ENCODE peak calls at places on chromosomes 13 and 19, in eight cellular contexts. One of them, this sample, is unnamed.

GRCh38 chr13:30409911-30410704 is 12.2 kb upstream of the UBE2L5 start:
- DNase-seq in endothelial cell: no peak
- DNase-seq in stimulated activated CD4-positive, alpha-beta T cell treated with anti-CD3 and anti-CD28 coated beads, TNF-alpha, amount 100 ng/mL, for 48 hours: no peak
- DNase-seq in amniotic epithelial cell: peak; percentile 89
- DNase-seq in choroid plexus epithelial cell: peak; percentile 74
- DNase-seq in activated CD8-positive, alpha-beta memory T cell treated with anti-CD3 and anti-CD28 coated beads for 1 hour: no peak
- DNase-seq in NCI-H1092: no peak
- DNase-seq in heart left ventricle: peak; percentile 43
- DNase-seq in this sample: no peak

GRCh38 chr19:43408043-43408442 is 6.6 kb upstream of the TEX101 start:
- DNase-seq in endothelial cell: no peak
- DNase-seq in stimulated activated CD4-positive, alpha-beta T cell treated with anti-CD3 and anti-CD28 coated beads, TNF-alpha, amount 100 ng/mL, for 48 hours: no peak
- DNase-seq in amniotic epithelial cell: no peak
- DNase-seq in choroid plexus epithelial cell: no peak
- DNase-seq in activated CD8-positive, alpha-beta memory T cell treated with anti-CD3 and anti-CD28 coated beads for 1 hour: no peak
- DNase-seq in NCI-H1092: no peak
- DNase-seq in heart left ventricle: no peak
- DNase-seq in this sample: no peak

GRCh38 chr13:47426126-47426849 is 529.4 kb upstream of the HTR2A start:
- DNase-seq in endothelial cell: no peak
- DNase-seq in stimulated activated CD4-positive, alpha-beta T cell treated with anti-CD3 and anti-CD28 coated beads, TNF-alpha, amount 100 ng/mL, for 48 hours: no peak
- DNase-seq in amniotic epithelial cell: peak; percentile 43
- DNase-seq in choroid plexus epithelial cell: peak; percentile 92
- DNase-seq in activated CD8-positive, alpha-beta memory T cell treated with anti-CD3 and anti-CD28 coated beads for 1 hour: no peak
- DNase-seq in NCI-H1092: no peak
- DNase-seq in heart left ventricle: peak; percentile 46
- DNase-seq in this sample: no peak

GRCh38 chr13:113801289-113801961 is 42.4 kb downstream of the TMEM255B start:
- DNase-seq in endothelial cell: no peak
- DNase-seq in stimulated activated CD4-positive, alpha-beta T cell treated with anti-CD3 and anti-CD28 coated beads, TNF-alpha, amount 100 ng/mL, for 48 hours: no peak
- DNase-seq in amniotic epithelial cell: no peak
- DNase-seq in choroid plexus epithelial cell: no peak
- DNase-seq in activated CD8-positive, alpha-beta memory T cell treated with anti-CD3 and anti-CD28 coated beads for 1 hour: no peak
- DNase-seq in NCI-H1092: no peak
- DNase-seq in heart left ventricle: no peak
- DNase-seq in this sample: no peak

GRCh38 chr13:19172647-19173030 is 9.0 kb downstream of the TUBA3C start:
- DNase-seq in endothelial cell: no peak
- DNase-seq in stimulated activated CD4-positive, alpha-beta T cell treated with anti-CD3 and anti-CD28 coated beads, TNF-alpha, amount 100 ng/mL, for 48 hours: no peak
- DNase-seq in amniotic epithelial cell: no peak
- DNase-seq in choroid plexus epithelial cell: no peak
- DNase-seq in activated CD8-positive, alpha-beta memory T cell treated with anti-CD3 and anti-CD28 coated beads for 1 hour: no peak
- DNase-seq in NCI-H1092: no peak
- DNase-seq in heart left ventricle: no peak
- DNase-seq in this sample: no peak

GRCh38 chr13:20495087-20496023 is 30.3 kb downstream of the CRYL1 start:
- DNase-seq in endothelial cell: peak; percentile 61
- DNase-seq in stimulated activated CD4-positive, alpha-beta T cell treated with anti-CD3 and anti-CD28 coated beads, TNF-alpha, amount 100 ng/mL, for 48 hours: peak; percentile 31
- DNase-seq in amniotic epithelial cell: peak; percentile 64
- DNase-seq in choroid plexus epithelial cell: peak; percentile 79
- DNase-seq in activated CD8-positive, alpha-beta memory T cell treated with anti-CD3 and anti-CD28 coated beads for 1 hour: peak; percentile 24
- DNase-seq in NCI-H1092: peak; percentile 32
- DNase-seq in heart left ventricle: peak; percentile 41
- DNase-seq in this sample: no peak

GRCh38 chr19:11138659-11139526 is 16.7 kb downstream of the SPC24 start:
- DNase-seq in endothelial cell: peak; percentile 47
- DNase-seq in stimulated activated CD4-positive, alpha-beta T cell treated with anti-CD3 and anti-CD28 coated beads, TNF-alpha, amount 100 ng/mL, for 48 hours: no peak
- DNase-seq in amniotic epithelial cell: peak; percentile 83
- DNase-seq in choroid plexus epithelial cell: peak; percentile 77
- DNase-seq in activated CD8-positive, alpha-beta memory T cell treated with anti-CD3 and anti-CD28 coated beads for 1 hour: no peak
- DNase-seq in NCI-H1092: no peak
- DNase-seq in heart left ventricle: peak; percentile 90
- DNase-seq in this sample: no peak

GRCh38 chr13:108003626-108004025 is 211.7 kb downstream of the LIG4 start:
- DNase-seq in endothelial cell: no peak
- DNase-seq in stimulated activated CD4-positive, alpha-beta T cell treated with anti-CD3 and anti-CD28 coated beads, TNF-alpha, amount 100 ng/mL, for 48 hours: no peak
- DNase-seq in amniotic epithelial cell: no peak
- DNase-seq in choroid plexus epithelial cell: no peak
- DNase-seq in activated CD8-positive, alpha-beta memory T cell treated with anti-CD3 and anti-CD28 coated beads for 1 hour: no peak
- DNase-seq in NCI-H1092: no peak
- DNase-seq in heart left ventricle: no peak
- DNase-seq in this sample: no peak

GRCh38 chr19:48255376-48256303 is at the start of gene CARD8:
- DNase-seq in endothelial cell: peak; percentile 67
- DNase-seq in stimulated activated CD4-positive, alpha-beta T cell treated with anti-CD3 and anti-CD28 coated beads, TNF-alpha, amount 100 ng/mL, for 48 hours: peak; percentile 57
- DNase-seq in amniotic epithelial cell: peak; percentile 89
- DNase-seq in choroid plexus epithelial cell: peak; percentile 91
- DNase-seq in activated CD8-positive, alpha-beta memory T cell treated with anti-CD3 and anti-CD28 coated beads for 1 hour: peak; percentile 56
- DNase-seq in NCI-H1092: peak; percentile 54
- DNase-seq in heart left ventricle: peak; percentile 91
- DNase-seq in this sample: peak; percentile 21

GRCh38 chr19:3338541-3339181 is 27.7 kb upstream of the NFIC start:
- DNase-seq in endothelial cell: no peak
- DNase-seq in stimulated activated CD4-positive, alpha-beta T cell treated with anti-CD3 and anti-CD28 coated beads, TNF-alpha, amount 100 ng/mL, for 48 hours: no peak
- DNase-seq in amniotic epithelial cell: no peak
- DNase-seq in choroid plexus epithelial cell: no peak
- DNase-seq in activated CD8-positive, alpha-beta memory T cell treated with anti-CD3 and anti-CD28 coated beads for 1 hour: no peak
- DNase-seq in NCI-H1092: no peak
- DNase-seq in heart left ventricle: no peak
- DNase-seq in this sample: no peak

GRCh38 chr19:18349524-18350128 is 9.2 kb downstream of the PGPEP1 start:
- DNase-seq in endothelial cell: peak; percentile 61
- DNase-seq in stimulated activated CD4-positive, alpha-beta T cell treated with anti-CD3 and anti-CD28 coated beads, TNF-alpha, amount 100 ng/mL, for 48 hours: peak; percentile 19
- DNase-seq in amniotic epithelial cell: peak; percentile 55
- DNase-seq in choroid plexus epithelial cell: peak; percentile 77
- DNase-seq in activated CD8-positive, alpha-beta memory T cell treated with anti-CD3 and anti-CD28 coated beads for 1 hour: no peak
- DNase-seq in NCI-H1092: no peak
- DNase-seq in heart left ventricle: peak; percentile 48
- DNase-seq in this sample: no peak

GRCh38 chr13:111031531-111031961 is 83.6 kb upstream of the ARHGEF7 start:
- DNase-seq in endothelial cell: no peak
- DNase-seq in stimulated activated CD4-positive, alpha-beta T cell treated with anti-CD3 and anti-CD28 coated beads, TNF-alpha, amount 100 ng/mL, for 48 hours: peak; percentile 9
- DNase-seq in amniotic epithelial cell: peak; percentile 82
- DNase-seq in choroid plexus epithelial cell: peak; percentile 60
- DNase-seq in activated CD8-positive, alpha-beta memory T cell treated with anti-CD3 and anti-CD28 coated beads for 1 hour: no peak
- DNase-seq in NCI-H1092: no peak
- DNase-seq in heart left ventricle: no peak
- DNase-seq in this sample: no peak

GRCh38 chr19:42277821-42278809 is 9.1 kb downstream of the CIC start:
- DNase-seq in endothelial cell: no peak
- DNase-seq in stimulated activated CD4-positive, alpha-beta T cell treated with anti-CD3 and anti-CD28 coated beads, TNF-alpha, amount 100 ng/mL, for 48 hours: no peak
- DNase-seq in amniotic epithelial cell: no peak
- DNase-seq in choroid plexus epithelial cell: no peak
- DNase-seq in activated CD8-positive, alpha-beta memory T cell treated with anti-CD3 and anti-CD28 coated beads for 1 hour: no peak
- DNase-seq in NCI-H1092: no peak
- DNase-seq in heart left ventricle: peak; percentile 57
- DNase-seq in this sample: no peak

GRCh38 chr19:55265173-55265572 is 6.4 kb upstream of the PPP6R1 start:
- DNase-seq in endothelial cell: no peak
- DNase-seq in stimulated activated CD4-positive, alpha-beta T cell treated with anti-CD3 and anti-CD28 coated beads, TNF-alpha, amount 100 ng/mL, for 48 hours: no peak
- DNase-seq in amniotic epithelial cell: no peak
- DNase-seq in choroid plexus epithelial cell: no peak
- DNase-seq in activated CD8-positive, alpha-beta memory T cell treated with anti-CD3 and anti-CD28 coated beads for 1 hour: no peak
- DNase-seq in NCI-H1092: no peak
- DNase-seq in heart left ventricle: no peak
- DNase-seq in this sample: no peak

GRCh38 chr13:85798999-85799646 is at the start of gene SLITRK6:
- DNase-seq in endothelial cell: peak; percentile 18
- DNase-seq in stimulated activated CD4-positive, alpha-beta T cell treated with anti-CD3 and anti-CD28 coated beads, TNF-alpha, amount 100 ng/mL, for 48 hours: no peak
- DNase-seq in amniotic epithelial cell: peak; percentile 45
- DNase-seq in choroid plexus epithelial cell: peak; percentile 85
- DNase-seq in activated CD8-positive, alpha-beta memory T cell treated with anti-CD3 and anti-CD28 coated beads for 1 hour: no peak
- DNase-seq in NCI-H1092: peak; percentile 67
- DNase-seq in heart left ventricle: no peak
- DNase-seq in this sample: no peak